ENCODE peak calls at places on chromosomes 16 and 17, in eight cellular contexts. I, M, O, S, A, X, G and W are unnamed samples.
A peak's percentile ranks its signal among the peaks of the same experiment; 100 is the strongest.

GRCh38 chr17:81681672-81682071 is 1.9 kb downstream of the ARL16 start:
- DNase-seq in O (peak; percentile 45), S (no peak), X (peak; percentile 52), G (no peak), M (no peak), A (no peak), I (no peak), W (no peak)

GRCh38 chr17:36566081-36566480 is 21.4 kb downstream of the GGNBP2 start:
- DNase-seq in O (no peak), G (no peak), M (no peak), A (no peak), I (peak; percentile 70), S (no peak), X (no peak), W (no peak)

GRCh38 chr16:9898121-9898520 is 284.1 kb downstream of the GRIN2A start:
- DNase-seq in X (no peak), G (no peak), A (no peak), M (no peak), S (no peak), O (no peak), I (no peak), W (no peak)

GRCh38 chr16:75402821-75403475 is 30.4 kb downstream of the CFDP1 start:
- DNase-seq in G (no peak), S (no peak), X (peak; percentile 35), I (peak; percentile 69), M (no peak), A (peak; percentile 48), O (no peak), W (peak; percentile 24)

GRCh38 chr16:84312783-84313382 is 18.2 kb downstream of the WFDC1 start:
- DNase-seq in X (no peak), M (no peak), S (no peak), A (no peak), G (no peak), O (no peak), I (no peak), W (no peak)

GRCh38 chr16:64489449-64489848 is 632.4 kb downstream of the CDH11 start:
- DNase-seq in A (no peak), G (no peak), O (no peak), S (no peak), M (no peak), I (no peak), X (no peak), W (no peak)

GRCh38 chr16:28112908-28113307 is 49.4 kb upstream of the GSG1L start:
- DNase-seq in G (no peak), M (peak; percentile 9), X (no peak), O (no peak), A (no peak), S (no peak), I (no peak), W (no peak)

GRCh38 chr17:80921741-80922579 is 69.7 kb upstream of the CHMP6 start:
- DNase-seq in S (no peak), X (no peak), M (no peak), I (no peak), O (no peak), A (no peak), G (no peak), W (no peak)

GRCh38 chr17:74730491-74731346 is 6.3 kb upstream of the RAB37 start:
- DNase-seq in I (no peak), M (no peak), O (no peak), G (no peak), S (no peak), A (no peak), X (no peak), W (no peak)

GRCh38 chr16:86303787-86304685 is 206.3 kb upstream of the FOXF1 start:
- DNase-seq in G (no peak), O (no peak), I (no peak), S (no peak), A (no peak), X (peak; percentile 74), M (no peak), W (no peak)

GRCh38 chr16:82118749-82119148 is 51.3 kb downstream of the MPHOSPH6 start:
- DNase-seq in M (no peak), G (no peak), I (no peak), X (no peak), O (no peak), S (no peak), A (no peak), W (no peak)

GRCh38 chr17:60230358-60230757 is 80.6 kb downstream of the CA4 start:
- DNase-seq in A (no peak), O (no peak), M (no peak), I (no peak), X (peak; percentile 53), S (no peak), G (no peak), W (no peak)

GRCh38 chr17:76893623-76894358 is 25.6 kb downstream of the MGAT5B start:
- DNase-seq in X (no peak), I (no peak), M (no peak), G (no peak), O (no peak), A (no peak), S (no peak), W (no peak)

GRCh38 chr16:12387311-12387710 is 410.8 kb downstream of the SNX29 start:
- DNase-seq in S (no peak), X (no peak), G (no peak), O (no peak), A (no peak), M (no peak), I (no peak), W (no peak)

GRCh38 chr16:57341441-57342303 is 16.9 kb upstream of the CCL22 start:
- DNase-seq in X (peak; percentile 97), I (peak; percentile 58), O (no peak), A (no peak), G (no peak), S (no peak), M (no peak), W (no peak)

GRCh38 chr16:86854058-86854621 is 275.8 kb downstream of the FOXL1 start:
- DNase-seq in M (no peak), S (no peak), G (no peak), I (peak; percentile 10), A (no peak), O (no peak), X (peak; percentile 97), W (no peak)

GRCh38 chr17:73550561-73550960 is 93.7 kb downstream of the SDK2 start:
- DNase-seq in X (no peak), I (no peak), G (no peak), A (no peak), S (no peak), M (no peak), O (no peak), W (peak; percentile 35)

GRCh38 chr17:32445075-32445427 is 741 bp downstream of the PSMD11 start:
- DNase-seq in A (peak; percentile 41), X (peak; percentile 35), M (peak; percentile 22), O (no peak), G (no peak), I (peak; percentile 65), S (no peak), W (no peak)

GRCh38 chr17:35188111-35188510 is 6.1 kb downstream of the SLC35G3 start:
- DNase-seq in G (no peak), X (no peak), O (no peak), M (no peak), S (no peak), I (no peak), A (no peak), W (no peak)

GRCh38 chr16:84416407-84417321 is 48.3 kb downstream of the ATP2C2 start:
- DNase-seq in I (no peak), A (no peak), S (no peak), O (no peak), M (no peak), G (no peak), X (no peak), W (no peak)

GRCh38 chr16:65964752-65965151 is 401.7 kb upstream of the CDH5 start:
- DNase-seq in A (no peak), S (no peak), X (no peak), I (no peak), O (no peak), M (no peak), G (no peak), W (no peak)

GRCh38 chr17:8016632-8017424 is 14.4 kb downstream of the GUCY2D start:
- DNase-seq in G (no peak), A (no peak), S (no peak), M (peak; percentile 55), I (peak; percentile 76), X (peak; percentile 15), O (peak; percentile 64), W (no peak)

GRCh38 chr17:1554751-1555617 is 7.6 kb downstream of the PITPNA start:
- DNase-seq in X (no peak), S (no peak), O (no peak), G (no peak), A (no peak), M (no peak), I (no peak), W (no peak)

GRCh38 chr17:57603978-57604377 is 141.1 kb downstream of the CCDC182 start:
- DNase-seq in G (no peak), X (no peak), S (no peak), A (no peak), O (no peak), M (peak; percentile 54), I (no peak), W (no peak)

GRCh38 chr16:67277294-67277998 is 1.9 kb upstream of the PLEKHG4 start:
- DNase-seq in I (peak; percentile 98), O (peak; percentile 50), X (peak; percentile 98), A (peak; percentile 97), S (no peak), M (no peak), G (no peak), W (peak; percentile 92)

GRCh38 chr17:77716289-77716929 is 242.1 kb upstream of the TNRC6C start:
- DNase-seq in G (no peak), S (no peak), I (peak; percentile 47), O (no peak), M (no peak), X (no peak), A (no peak), W (no peak)

GRCh38 chr17:10589553-10590145 is 40.2 kb upstream of the MYH2 start:
- DNase-seq in G (no peak), S (no peak), I (no peak), M (no peak), O (no peak), A (no peak), X (no peak), W (no peak)

GRCh38 chr17:74584307-74584706 is 7.8 kb downstream of the CD300LD start:
- DNase-seq in O (no peak), A (no peak), S (no peak), I (no peak), G (no peak), X (no peak), M (no peak), W (no peak)

GRCh38 chr16:88731699-88732098 is 25.4 kb downstream of the CTU2 start:
- DNase-seq in M (no peak), S (peak; percentile 50), O (no peak), G (no peak), A (peak; percentile 78), I (no peak), X (no peak), W (no peak)

GRCh38 chr17:64384253-64385186 is 6.1 kb downstream of the PECAM1 start:
- DNase-seq in M (no peak), S (no peak), G (no peak), I (no peak), A (no peak), X (no peak), O (peak; percentile 8), W (no peak)

GRCh38 chr17:6365187-6365943 is 69.6 kb downstream of the AIPL1 start:
- DNase-seq in A (peak; percentile 39), G (no peak), X (peak; percentile 58), M (no peak), O (no peak), S (no peak), I (peak; percentile 33), W (no peak)

GRCh38 chr16:3968556-3968955 is 88.0 kb upstream of the CREBBP start:
- DNase-seq in A (no peak), O (no peak), I (peak; percentile 68), X (no peak), G (no peak), S (no peak), M (no peak), W (no peak)

GRCh38 chr17:70552230-70552981 is 383.1 kb downstream of the KCNJ2 start:
- DNase-seq in I (peak; percentile 65), S (no peak), A (peak; percentile 36), O (no peak), X (peak; percentile 41), M (no peak), G (no peak), W (peak; percentile 7)

GRCh38 chr17:61139219-61139618 is 260.4 kb upstream of the TBX2 start:
- DNase-seq in A (peak; percentile 69), G (no peak), I (peak; percentile 83), O (no peak), M (peak; percentile 16), S (no peak), X (peak; percentile 62), W (no peak)